ENCODE peak calls at places on chromosomes 7 and 10, in seven cellular contexts. C is AG10803, U is IMR-90, A is kidney, W is NCI-H2029, T is cardiac muscle cell, V is globus pallidus. B is an unnamed sample.

GRCh38 chr7:110669410-110669809 is 421.5 kb upstream of the LRRN3 start:
- DNase-seq in W (no peak), U (peak; percentile 51), A (no peak), C (no peak), V (no peak), T (no peak), B (no peak)

GRCh38 chr10:11036424-11037011 is 18.8 kb downstream of the CELF2 start:
- DNase-seq in A (no peak), C (peak; percentile 54), W (no peak), V (no peak), T (peak; percentile 50), U (peak; percentile 62), B (peak; percentile 35)

GRCh38 chr10:5488272-5489161 is 10.9 kb downstream of the CALML5 start:
- DNase-seq in T (no peak), U (no peak), A (peak; percentile 67), W (peak; percentile 87), C (no peak), V (no peak), B (no peak)

GRCh38 chr7:46165281-46165680 is 244.2 kb upstream of the IGFBP3 start:
- DNase-seq in V (no peak), A (no peak), C (peak; percentile 71), T (no peak), U (peak; percentile 88), W (no peak), B (peak; percentile 58)

GRCh38 chr10:61642692-61643091 is 20.0 kb upstream of the CABCOCO1 start:
- DNase-seq in U (peak; percentile 82), W (no peak), T (no peak), V (no peak), A (no peak), C (peak; percentile 81), B (peak; percentile 45)

GRCh38 chr7:19621740-19622139 is 87.1 kb downstream of the POLR1F start:
- DNase-seq in C (no peak), T (no peak), U (peak; percentile 0), V (no peak), A (no peak), W (no peak), B (no peak)

GRCh38 chr7:102061981-102062390 is 224.7 kb upstream of the SH2B2 start:
- DNase-seq in C (no peak), V (no peak), W (no peak), A (peak; percentile 87), U (peak; percentile 46), T (no peak), B (no peak)

GRCh38 chr10:127292888-127293287 is 96.5 kb upstream of the INSYN2A start:
- DNase-seq in W (no peak), U (no peak), T (no peak), A (no peak), V (no peak), C (no peak), B (no peak)

GRCh38 chr10:16520900-16521299 is 779 bp downstream of the C1QL3 start:
- DNase-seq in T (peak; percentile 33), V (no peak), C (peak; percentile 15), U (peak; percentile 12), A (peak; percentile 79), W (no peak), B (no peak)

GRCh38 chr10:88091490-88092061 is 228.2 kb downstream of the PTEN start:
- DNase-seq in V (no peak), T (no peak), A (no peak), C (no peak), W (no peak), U (no peak), B (no peak)

GRCh38 chr10:43235070-43235900 is 31.6 kb downstream of the RASGEF1A start:
- DNase-seq in V (no peak), W (no peak), C (no peak), T (no peak), A (peak; percentile 63), U (no peak), B (no peak)

GRCh38 chr7:142476077-142476476 is 218.2 kb upstream of the PRSS58 start:
- DNase-seq in C (peak; percentile 27), V (no peak), W (no peak), T (no peak), U (no peak), A (no peak), B (no peak)

GRCh38 chr7:137975223-137975622 is 26.7 kb downstream of the CREB3L2 start:
- DNase-seq in T (no peak), A (peak; percentile 74), U (peak; percentile 85), C (peak; percentile 80), V (peak; percentile 92), W (no peak), B (peak; percentile 73)

GRCh38 chr7:44216019-44216418 is 15.2 kb downstream of the YKT6 start:
- DNase-seq in T (no peak), V (no peak), W (peak; percentile 25), A (peak; percentile 31), U (no peak), C (no peak), B (no peak)

GRCh38 chr10:77637986-77638765 is 568 bp upstream of the KCNMA1 start:
- DNase-seq in C (peak; percentile 61), V (no peak), W (peak; percentile 8), T (peak; percentile 65), U (peak; percentile 53), A (peak; percentile 68), B (no peak)

GRCh38 chr10:70130878-70131559 is 1.6 kb downstream of the AIFM2 start:
- DNase-seq in U (peak; percentile 71), C (peak; percentile 94), A (no peak), V (no peak), T (no peak), W (no peak), B (peak; percentile 48)

GRCh38 chr7:112957901-112958300 is 128.7 kb downstream of the GPR85 start:
- DNase-seq in U (no peak), V (no peak), W (no peak), T (no peak), A (no peak), C (no peak), B (no peak)

GRCh38 chr10:4767033-4767814 is 58.8 kb upstream of the AKR1E2 start:
- DNase-seq in W (no peak), T (peak; percentile 52), U (peak; percentile 66), A (no peak), V (peak; percentile 13), C (peak; percentile 56), B (peak; percentile 44)

GRCh38 chr7:120941064-120941463 is 9.5 kb upstream of the ING3 start:
- DNase-seq in C (no peak), V (no peak), T (no peak), W (peak; percentile 18), U (no peak), A (no peak), B (no peak)

GRCh38 chr7:154409703-154410311 is 357.6 kb downstream of the DPP6 start:
- DNase-seq in T (peak; percentile 87), U (no peak), A (no peak), C (no peak), V (no peak), W (no peak), B (no peak)

GRCh38 chr10:62048919-62049636 is 147.6 kb downstream of the ARID5B start:
- DNase-seq in W (no peak), U (peak; percentile 99), A (peak; percentile 94), C (peak; percentile 99), V (peak; percentile 97), T (peak; percentile 76), B (peak; percentile 99)

GRCh38 chr10:22697799-22698198 is 16.6 kb downstream of the PIP4K2A start:
- DNase-seq in U (no peak), C (no peak), T (no peak), V (no peak), W (no peak), A (no peak), B (no peak)

GRCh38 chr10:52459097-52459496 is 145.0 kb downstream of the DKK1 start:
- DNase-seq in T (no peak), U (peak; percentile 46), A (no peak), W (no peak), C (no peak), V (no peak), B (peak; percentile 28)

GRCh38 chr10:128073880-128074279 is 52.3 kb downstream of the MKI67 start:
- DNase-seq in A (no peak), U (no peak), T (no peak), V (no peak), W (no peak), C (no peak), B (no peak)

GRCh38 chr7:98214811-98215321 is 3.6 kb downstream of the BHLHA15 start:
- DNase-seq in C (no peak), V (no peak), T (no peak), A (peak; percentile 64), U (no peak), W (no peak), B (no peak)

GRCh38 chr10:53574024-53574423 is 801.4 kb upstream of the MBL2 start:
- DNase-seq in V (no peak), A (no peak), U (no peak), T (no peak), C (no peak), W (no peak), B (no peak)

GRCh38 chr7:90266808-90267207 is 21.8 kb downstream of the CFAP69 start:
- DNase-seq in A (no peak), V (no peak), U (peak; percentile 61), W (no peak), T (no peak), C (peak; percentile 83), B (no peak)

GRCh38 chr7:148856035-148856881 is 27.8 kb downstream of the EZH2 start:
- DNase-seq in A (no peak), V (no peak), U (peak; percentile 28), W (no peak), C (peak; percentile 20), T (peak; percentile 30), B (no peak)

GRCh38 chr10:47277352-47278151 is 22.4 kb upstream of the GDF10 start:
- DNase-seq in C (no peak), U (no peak), A (no peak), W (no peak), T (no peak), V (no peak), B (no peak)

GRCh38 chr7:105097619-105098018 is 83.6 kb downstream of the KMT2E start:
- DNase-seq in V (no peak), C (peak; percentile 71), W (peak; percentile 9), U (peak; percentile 96), A (no peak), T (no peak), B (peak; percentile 90)

GRCh38 chr7:142323706-142324105 is 65.8 kb upstream of the PRSS58 start:
- DNase-seq in C (no peak), W (peak; percentile 28), A (no peak), T (peak; percentile 86), U (no peak), V (peak; percentile 53), B (no peak)

GRCh38 chr7:29156798-29157461 is 10.6 kb upstream of the CPVL start:
- DNase-seq in V (no peak), A (no peak), C (no peak), U (no peak), W (no peak), T (peak; percentile 55), B (no peak)